ENCODE peak calls at places on chromosomes 12 and 14, in six cellular contexts. One of them, this sample, is unnamed.
A peak's percentile ranks its signal among the peaks of the same experiment; 100 is the strongest.

GRCh38 chr12:80441921-80442320 is 2.1 kb upstream of the PTPRQ start:
- DNase-seq in left kidney: no peak
- DNase-seq in AG08396: no peak
- DNase-seq in nephron progenitor cell: no peak
- DNase-seq in WTC11: no peak
- DNase-seq in tibial artery: no peak
- DNase-seq in this sample: no peak

GRCh38 chr12:69686731-69687130 is 12.4 kb downstream of the BEST3 start:
- DNase-seq in left kidney: peak; percentile 80
- DNase-seq in AG08396: no peak
- DNase-seq in nephron progenitor cell: no peak
- DNase-seq in WTC11: no peak
- DNase-seq in tibial artery: no peak
- DNase-seq in this sample: no peak

GRCh38 chr14:84874436-84874835 is 655.5 kb upstream of the FLRT2 start:
- DNase-seq in left kidney: no peak
- DNase-seq in AG08396: no peak
- DNase-seq in nephron progenitor cell: no peak
- DNase-seq in WTC11: no peak
- DNase-seq in tibial artery: no peak
- DNase-seq in this sample: peak; percentile 81

GRCh38 chr12:51395283-51396230 is 4.4 kb upstream of the GALNT6 start:
- DNase-seq in left kidney: no peak
- DNase-seq in AG08396: no peak
- DNase-seq in nephron progenitor cell: no peak
- DNase-seq in WTC11: no peak
- DNase-seq in tibial artery: no peak
- DNase-seq in this sample: no peak

GRCh38 chr12:107775093-107775721 is 703 bp downstream of the ASCL4 start:
- DNase-seq in left kidney: peak; percentile 86
- DNase-seq in AG08396: no peak
- DNase-seq in nephron progenitor cell: peak; percentile 74
- DNase-seq in WTC11: peak; percentile 82
- DNase-seq in tibial artery: no peak
- DNase-seq in this sample: no peak

GRCh38 chr12:66269757-66270383 is 32.4 kb upstream of the HELB start:
- DNase-seq in left kidney: peak; percentile 74
- DNase-seq in AG08396: peak; percentile 50
- DNase-seq in nephron progenitor cell: no peak
- DNase-seq in WTC11: no peak
- DNase-seq in tibial artery: no peak
- DNase-seq in this sample: peak; percentile 43

GRCh38 chr12:102454808-102455760 is 25.3 kb downstream of the IGF1 start:
- DNase-seq in left kidney: no peak
- DNase-seq in AG08396: peak; percentile 43
- DNase-seq in nephron progenitor cell: no peak
- DNase-seq in WTC11: no peak
- DNase-seq in tibial artery: no peak
- DNase-seq in this sample: no peak

GRCh38 chr14:42930058-42930457 is 1323.4 kb downstream of the LRFN5 start:
- DNase-seq in left kidney: peak; percentile 95
- DNase-seq in AG08396: no peak
- DNase-seq in nephron progenitor cell: peak; percentile 12
- DNase-seq in WTC11: no peak
- DNase-seq in tibial artery: no peak
- DNase-seq in this sample: peak; percentile 75

GRCh38 chr14:35826952-35827416 is 846 bp downstream of the BRMS1L start:
- DNase-seq in left kidney: no peak
- DNase-seq in AG08396: no peak
- DNase-seq in nephron progenitor cell: no peak
- DNase-seq in WTC11: no peak
- DNase-seq in tibial artery: no peak
- DNase-seq in this sample: no peak

GRCh38 chr12:18837025-18837424 is 99.1 kb downstream of the CAPZA3 start:
- DNase-seq in left kidney: peak; percentile 19
- DNase-seq in AG08396: no peak
- DNase-seq in nephron progenitor cell: no peak
- DNase-seq in WTC11: no peak
- DNase-seq in tibial artery: no peak
- DNase-seq in this sample: peak; percentile 2

GRCh38 chr12:63944036-63944579 is 99.6 kb downstream of the SRGAP1 start:
- DNase-seq in left kidney: no peak
- DNase-seq in AG08396: no peak
- DNase-seq in nephron progenitor cell: no peak
- DNase-seq in WTC11: no peak
- DNase-seq in tibial artery: no peak
- DNase-seq in this sample: no peak

GRCh38 chr12:8913702-8914032 is 642 bp upstream of the PHC1 start:
- DNase-seq in left kidney: no peak
- DNase-seq in AG08396: peak; percentile 12
- DNase-seq in nephron progenitor cell: no peak
- DNase-seq in WTC11: no peak
- DNase-seq in tibial artery: no peak
- DNase-seq in this sample: peak; percentile 71

GRCh38 chr14:69464829-69465228 is 19.7 kb upstream of the PLEKHD1 start:
- DNase-seq in left kidney: no peak
- DNase-seq in AG08396: peak; percentile 83
- DNase-seq in nephron progenitor cell: no peak
- DNase-seq in WTC11: no peak
- DNase-seq in tibial artery: no peak
- DNase-seq in this sample: no peak

GRCh38 chr12:47721431-47721973 is 3.8 kb downstream of the ENDOU start:
- DNase-seq in left kidney: no peak
- DNase-seq in AG08396: no peak
- DNase-seq in nephron progenitor cell: no peak
- DNase-seq in WTC11: no peak
- DNase-seq in tibial artery: no peak
- DNase-seq in this sample: no peak

GRCh38 chr14:74645735-74646134 is 33.7 kb upstream of the LTBP2 start:
- DNase-seq in left kidney: no peak
- DNase-seq in AG08396: no peak
- DNase-seq in nephron progenitor cell: no peak
- DNase-seq in WTC11: no peak
- DNase-seq in tibial artery: no peak
- DNase-seq in this sample: no peak

GRCh38 chr14:88411039-88411438 is 25.6 kb downstream of the SPATA7 start:
- DNase-seq in left kidney: no peak
- DNase-seq in AG08396: no peak
- DNase-seq in nephron progenitor cell: no peak
- DNase-seq in WTC11: peak; percentile 22
- DNase-seq in tibial artery: no peak
- DNase-seq in this sample: peak; percentile 17

GRCh38 chr12:57148469-57149308 is 1.3 kb upstream of the LRP1-AS start:
- DNase-seq in left kidney: no peak
- DNase-seq in AG08396: peak; percentile 63
- DNase-seq in nephron progenitor cell: no peak
- DNase-seq in WTC11: no peak
- DNase-seq in tibial artery: peak; percentile 90
- DNase-seq in this sample: no peak